ENCODE peak calls at places on chromosomes 7 and 10, in seven cellular contexts. Q, X, E, A, R, V and B are unnamed samples.

GRCh38 chr10:52491246-52492000 is 177.3 kb downstream of the DKK1 start:
- DNase-seq in R (no peak), A (peak; percentile 12), X (no peak), Q (peak; percentile 49), V (no peak), E (no peak), B (no peak)

GRCh38 chr7:119482209-119482608 is 790.8 kb upstream of the KCND2 start:
- DNase-seq in V (no peak), E (peak; percentile 85), Q (peak; percentile 20), A (peak; percentile 4), X (no peak), R (no peak), B (peak; percentile 82)

GRCh38 chr7:127251048-127251451 is 1.7 kb downstream of the GRM8 start:
- DNase-seq in X (no peak), E (peak; percentile 52), A (no peak), Q (no peak), R (no peak), V (no peak), B (no peak)

GRCh38 chr10:42997849-42998165 is 79.1 kb upstream of the RET start:
- DNase-seq in X (no peak), E (no peak), Q (no peak), R (no peak), V (no peak), A (no peak), B (no peak)

GRCh38 chr7:98276241-98276761 is 5.2 kb upstream of the BRI3 start:
- DNase-seq in Q (peak; percentile 81), V (peak; percentile 67), A (no peak), E (no peak), R (peak; percentile 36), X (no peak), B (no peak)

GRCh38 chr7:35727571-35727970 is 32.6 kb upstream of the HERPUD2 start:
- DNase-seq in X (no peak), V (no peak), R (no peak), A (peak; percentile 50), E (no peak), Q (peak; percentile 54), B (no peak)

GRCh38 chr10:70357447-70358035 is 24.9 kb downstream of the LRRC20 start:
- DNase-seq in E (no peak), X (no peak), Q (no peak), V (no peak), A (no peak), R (no peak), B (no peak)

GRCh38 chr7:50781371-50781770 is 1.3 kb downstream of the GRB10 start:
- DNase-seq in E (peak; percentile 44), X (no peak), R (no peak), Q (no peak), V (no peak), A (no peak), B (no peak)

GRCh38 chr7:106568680-106569499 is 92.1 kb downstream of the CCDC71L start:
- DNase-seq in R (peak; percentile 53), E (peak; percentile 65), V (no peak), Q (peak; percentile 92), A (no peak), X (no peak), B (peak; percentile 94)

GRCh38 chr10:121772406-121772805 is 155.4 kb downstream of the ATE1 start:
- DNase-seq in V (no peak), X (no peak), R (no peak), E (no peak), Q (peak; percentile 33), A (no peak), B (peak; percentile 68)

GRCh38 chr7:19470031-19470430 is 238.8 kb downstream of the POLR1F start:
- DNase-seq in X (no peak), E (no peak), V (no peak), A (peak; percentile 35), Q (peak; percentile 18), R (no peak), B (no peak)

GRCh38 chr10:101775273-101776131 is at the start of gene FGF8:
- DNase-seq in V (no peak), R (no peak), A (no peak), E (peak; percentile 68), Q (no peak), X (no peak), B (no peak)

GRCh38 chr10:82558208-82558607 is 683.2 kb downstream of the NRG3 start:
- DNase-seq in Q (peak; percentile 2), E (no peak), A (no peak), V (no peak), R (no peak), X (no peak), B (peak; percentile 25)

GRCh38 chr10:17175551-17175950 is 25.9 kb downstream of the TRDMT1 start:
- DNase-seq in Q (peak; percentile 41), A (peak; percentile 46), V (no peak), E (no peak), R (no peak), X (no peak), B (no peak)

GRCh38 chr7:28536259-28536658 is 123.9 kb downstream of the CREB5 start:
- DNase-seq in R (no peak), A (peak; percentile 60), V (no peak), Q (peak; percentile 51), X (no peak), E (peak; percentile 87), B (peak; percentile 91)

GRCh38 chr7:74657692-74658170 is at the start of gene GTF2I:
- DNase-seq in E (no peak), R (no peak), V (no peak), A (no peak), X (peak; percentile 80), Q (no peak), B (peak; percentile 73)

GRCh38 chr7:51129527-51130472 is 186.8 kb downstream of the COBL start:
- DNase-seq in R (no peak), Q (no peak), V (no peak), X (no peak), A (no peak), E (peak; percentile 35), B (peak; percentile 53)

GRCh38 chr10:88389456-88389855 is 193.7 kb downstream of the RNLS start:
- DNase-seq in Q (peak; percentile 81), X (no peak), A (peak; percentile 73), R (peak; percentile 73), V (no peak), E (no peak), B (peak; percentile 42)

GRCh38 chr7:75969182-75969581 is 25.2 kb downstream of the TMEM120A start:
- DNase-seq in A (no peak), Q (no peak), E (no peak), V (no peak), X (no peak), R (no peak), B (no peak)

GRCh38 chr10:84341538-84341856 is 13.1 kb downstream of the CCSER2 start:
- DNase-seq in E (peak; percentile 58), A (no peak), R (no peak), X (no peak), V (no peak), Q (no peak), B (peak; percentile 62)

GRCh38 chr7:126083014-126083413 is 1153.4 kb upstream of the POT1 start:
- DNase-seq in E (no peak), R (no peak), V (no peak), A (no peak), X (no peak), Q (no peak), B (no peak)

GRCh38 chr7:148978091-148978490 is 50.2 kb downstream of the PDIA4 start:
- DNase-seq in X (no peak), A (no peak), E (no peak), Q (peak; percentile 33), V (no peak), R (no peak), B (no peak)

GRCh38 chr7:148972360-148972759 is 55.9 kb downstream of the PDIA4 start:
- DNase-seq in Q (no peak), A (no peak), R (no peak), V (no peak), E (no peak), X (no peak), B (no peak)

GRCh38 chr7:148973256-148973655 is 55.0 kb downstream of the PDIA4 start:
- DNase-seq in A (no peak), Q (no peak), X (no peak), R (no peak), V (no peak), E (no peak), B (no peak)

GRCh38 chr7:148979827-148980226 is 48.5 kb downstream of the PDIA4 start:
- DNase-seq in X (no peak), E (no peak), Q (no peak), R (no peak), V (no peak), A (no peak), B (no peak)

GRCh38 chr7:148975896-148976295 is 52.4 kb downstream of the PDIA4 start:
- DNase-seq in Q (no peak), A (no peak), E (peak; percentile 56), V (no peak), R (no peak), X (no peak), B (peak; percentile 50)
- H3K36me3 ChIP-seq in Q (no peaks in the 10 kb centered on the region), A (no peaks in the 10 kb centered on the region), E (no peaks in the 10 kb centered on the region), V (no peaks in the 10 kb centered on the region), R (no peaks in the 10 kb centered on the region), X (no peaks in the 10 kb centered on the region), B (no peaks in the 10 kb centered on the region)

DNA sequence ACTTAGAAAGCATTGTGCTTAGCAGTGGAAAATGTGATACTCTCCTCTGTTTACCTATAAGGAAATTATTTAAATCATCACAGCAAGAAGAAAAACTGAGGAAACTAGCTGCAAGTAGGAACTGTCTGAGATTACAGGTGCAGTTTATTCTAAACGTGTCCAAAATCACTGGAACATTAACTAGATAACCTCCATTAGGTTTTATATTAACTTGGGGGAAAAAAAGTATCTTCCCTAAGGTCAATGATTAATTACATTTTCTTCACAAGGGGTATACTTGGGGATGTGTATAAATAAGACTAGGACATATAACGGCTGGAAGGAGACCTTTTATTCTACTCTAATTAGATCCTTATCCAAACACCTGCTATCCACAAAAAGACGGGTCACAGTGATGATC is 3.7 kb downstream of the GOT1 start:
- DNase-seq in A (no peak), V (no peak), Q (no peak), E (no peak), R (no peak), X (no peak), B (no peak)
- H3K36me3 ChIP-seq in A (peaks cover 5% of the 10 kb centered on the region), V (peaks cover 15% of the 10 kb centered on the region), Q (peaks cover 6% of the 10 kb centered on the region), E (peaks cover 17% of the 10 kb centered on the region), R (no peaks in the 10 kb centered on the region), X (peaks cover 3% of the 10 kb centered on the region), B (no peaks in the 10 kb centered on the region)

DNA sequence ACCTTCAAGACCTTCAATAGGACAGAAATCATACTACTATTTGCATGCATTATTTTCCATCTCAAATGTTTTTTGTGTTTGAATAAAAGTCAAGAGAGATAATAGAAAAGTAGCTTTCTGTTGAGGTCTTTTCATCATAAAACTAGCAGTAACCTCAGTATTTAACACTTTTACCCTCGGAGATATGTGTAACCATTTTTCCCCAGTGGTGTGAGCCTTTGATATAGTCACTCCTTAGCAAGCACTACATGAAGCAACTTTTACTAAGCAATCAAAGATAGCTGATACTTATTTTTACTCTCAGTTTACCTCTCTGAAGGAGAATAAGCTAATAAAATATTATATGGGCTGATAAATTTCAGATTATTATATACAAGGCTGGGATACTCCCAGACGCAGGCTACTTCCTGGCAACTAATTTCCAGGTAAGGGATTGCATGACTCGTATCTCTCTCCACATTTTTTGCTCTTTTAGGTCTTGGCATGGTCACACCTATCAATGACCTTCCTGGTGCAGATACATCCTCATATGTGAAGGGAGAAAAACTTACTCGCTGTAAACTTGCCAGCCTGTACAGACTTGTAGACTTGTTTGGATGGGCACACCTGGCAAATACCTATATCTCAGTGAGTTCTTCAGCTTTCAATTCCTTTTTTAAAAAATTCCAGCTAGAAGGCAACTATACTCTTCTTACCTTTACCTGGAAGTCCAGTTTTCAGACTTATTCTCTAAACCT is 91.5 kb upstream of the MXI1 start:
- DNase-seq in E (no peak), R (no peak), Q (no peak), A (no peak), X (no peak), V (no peak), B (no peak)
- H3K36me3 ChIP-seq in E (peaks cover 61% of the 10 kb centered on the region), R (no peaks in the 10 kb centered on the region), Q (peaks cover 39% of the 10 kb centered on the region), A (peaks cover 66% of the 10 kb centered on the region), X (peaks cover 15% of the 10 kb centered on the region), V (peaks cover 55% of the 10 kb centered on the region), B (no peaks in the 10 kb centered on the region)

GRCh38 chr10:132796846-132797245 is 10.9 kb upstream of the NKX6-2 start:
- DNase-seq in V (no peak), X (peak; percentile 43), E (no peak), Q (no peak), R (no peak), A (no peak), B (no peak)
- H3K36me3 ChIP-seq in V (no peaks in the 10 kb centered on the region), X (no peaks in the 10 kb centered on the region), E (no peaks in the 10 kb centered on the region), Q (no peaks in the 10 kb centered on the region), R (no peaks in the 10 kb centered on the region), A (no peaks in the 10 kb centered on the region), B (no peaks in the 10 kb centered on the region)